ENCODE peak calls at places on chromosomes 4 and X, in eight cellular contexts. One of them, this sample, is unnamed.

GRCh38 chrX:140799216-140799615 is 89.7 kb downstream of the LINC00632 start:
- DNase-seq in IMR-90: no peak
- DNase-seq in stomach: no peak
- DNase-seq in prostate gland: no peak
- DNase-seq in uterus: no peak
- DNase-seq in spleen: no peak
- DNase-seq in GM12891: no peak
- DNase-seq in transverse colon: no peak
- DNase-seq in this sample: no peak

GRCh38 chr4:38411092-38411491 is 252.9 kb upstream of the KLF3 start:
- DNase-seq in transverse colon: peak; percentile 21
- DNase-seq in GM12891: peak; percentile 5
- DNase-seq in uterus: no peak
- DNase-seq in IMR-90: no peak
- DNase-seq in spleen: no peak
- DNase-seq in stomach: no peak
- DNase-seq in prostate gland: no peak
- DNase-seq in this sample: no peak

GRCh38 chrX:1358793-1359476 is 22.4 kb downstream of the IL3RA start:
- DNase-seq in prostate gland: no peak
- DNase-seq in transverse colon: no peak
- DNase-seq in spleen: peak; percentile 5
- DNase-seq in stomach: no peak
- DNase-seq in GM12891: no peak
- DNase-seq in IMR-90: no peak
- DNase-seq in uterus: no peak
- DNase-seq in this sample: no peak

GRCh38 chrX:11759461-11760311 is 1.6 kb downstream of the MSL3 start:
- DNase-seq in stomach: peak; percentile 82
- DNase-seq in spleen: no peak
- DNase-seq in GM12891: peak; percentile 23
- DNase-seq in uterus: peak; percentile 89
- DNase-seq in IMR-90: peak; percentile 90
- DNase-seq in transverse colon: peak; percentile 84
- DNase-seq in prostate gland: peak; percentile 86
- DNase-seq in this sample: peak; percentile 89

GRCh38 chrX:41913476-41913875 is 9.9 kb downstream of the CASK start:
- DNase-seq in stomach: no peak
- DNase-seq in GM12891: no peak
- DNase-seq in prostate gland: no peak
- DNase-seq in spleen: no peak
- DNase-seq in IMR-90: peak; percentile 34
- DNase-seq in uterus: no peak
- DNase-seq in transverse colon: no peak
- DNase-seq in this sample: no peak

GRCh38 chr4:37482236-37482635 is 203.9 kb downstream of the RELL1 start:
- DNase-seq in uterus: no peak
- DNase-seq in prostate gland: no peak
- DNase-seq in spleen: no peak
- DNase-seq in stomach: no peak
- DNase-seq in GM12891: no peak
- DNase-seq in transverse colon: no peak
- DNase-seq in IMR-90: no peak
- DNase-seq in this sample: no peak

GRCh38 chrX:100695991-100696390 is 35.9 kb downstream of the SYTL4 start:
- DNase-seq in IMR-90: peak; percentile 43
- DNase-seq in spleen: no peak
- DNase-seq in transverse colon: no peak
- DNase-seq in stomach: no peak
- DNase-seq in GM12891: no peak
- DNase-seq in prostate gland: no peak
- DNase-seq in uterus: no peak
- DNase-seq in this sample: no peak

GRCh38 chr4:98653890-98654867 is 4.2 kb downstream of the TSPAN5 start:
- DNase-seq in transverse colon: no peak
- DNase-seq in IMR-90: peak; percentile 98
- DNase-seq in GM12891: no peak
- DNase-seq in prostate gland: no peak
- DNase-seq in spleen: no peak
- DNase-seq in uterus: peak; percentile 40
- DNase-seq in stomach: no peak
- DNase-seq in this sample: no peak

GRCh38 chr4:20464381-20464780 is 212.7 kb downstream of the SLIT2 start:
- DNase-seq in uterus: no peak
- DNase-seq in IMR-90: peak; percentile 77
- DNase-seq in transverse colon: no peak
- DNase-seq in stomach: no peak
- DNase-seq in prostate gland: no peak
- DNase-seq in GM12891: no peak
- DNase-seq in spleen: no peak
- DNase-seq in this sample: no peak

GRCh38 chr4:138869165-138869564 is 146.4 kb upstream of the NOCT start:
- DNase-seq in spleen: no peak
- DNase-seq in IMR-90: peak; percentile 67
- DNase-seq in transverse colon: no peak
- DNase-seq in prostate gland: no peak
- DNase-seq in GM12891: no peak
- DNase-seq in uterus: no peak
- DNase-seq in stomach: no peak
- DNase-seq in this sample: no peak

GRCh38 chr4:6854098-6854744 is 55.4 kb upstream of the TBC1D14 start:
- DNase-seq in prostate gland: no peak
- DNase-seq in transverse colon: no peak
- DNase-seq in spleen: no peak
- DNase-seq in uterus: no peak
- DNase-seq in IMR-90: no peak
- DNase-seq in GM12891: no peak
- DNase-seq in stomach: no peak
- DNase-seq in this sample: no peak

GRCh38 chr4:23788460-23788859 is 101.4 kb downstream of the PPARGC1A start:
- DNase-seq in stomach: peak; percentile 34
- DNase-seq in transverse colon: no peak
- DNase-seq in spleen: no peak
- DNase-seq in IMR-90: peak; percentile 26
- DNase-seq in GM12891: no peak
- DNase-seq in uterus: no peak
- DNase-seq in prostate gland: no peak
- DNase-seq in this sample: no peak

GRCh38 chr4:187027231-187027760 is 303.6 kb upstream of the FAT1 start:
- DNase-seq in prostate gland: peak; percentile 9
- DNase-seq in IMR-90: peak; percentile 47
- DNase-seq in spleen: no peak
- DNase-seq in transverse colon: no peak
- DNase-seq in GM12891: no peak
- DNase-seq in uterus: no peak
- DNase-seq in stomach: no peak
- DNase-seq in this sample: no peak

GRCh38 chr4:169945636-169946035 is 80.6 kb downstream of the MFAP3L start:
- DNase-seq in transverse colon: no peak
- DNase-seq in spleen: no peak
- DNase-seq in stomach: no peak
- DNase-seq in uterus: no peak
- DNase-seq in IMR-90: no peak
- DNase-seq in GM12891: no peak
- DNase-seq in prostate gland: no peak
- DNase-seq in this sample: no peak

GRCh38 chr4:168811207-168811606 is 198.8 kb downstream of the CBR4 start:
- DNase-seq in uterus: no peak
- DNase-seq in transverse colon: no peak
- DNase-seq in IMR-90: no peak
- DNase-seq in GM12891: no peak
- DNase-seq in stomach: peak; percentile 37
- DNase-seq in spleen: no peak
- DNase-seq in prostate gland: peak; percentile 70
- DNase-seq in this sample: no peak

GRCh38 chr4:56276547-56276946 is 110.7 kb downstream of the AASDH start:
- DNase-seq in uterus: no peak
- DNase-seq in transverse colon: no peak
- DNase-seq in stomach: no peak
- DNase-seq in spleen: no peak
- DNase-seq in prostate gland: no peak
- DNase-seq in IMR-90: peak; percentile 19
- DNase-seq in GM12891: no peak
- DNase-seq in this sample: no peak

GRCh38 chr4:107970063-107970798 is 19.5 kb upstream of the HADH start:
- DNase-seq in prostate gland: no peak
- DNase-seq in IMR-90: no peak
- DNase-seq in GM12891: no peak
- DNase-seq in spleen: no peak
- DNase-seq in transverse colon: no peak
- DNase-seq in uterus: no peak
- DNase-seq in stomach: no peak
- DNase-seq in this sample: no peak

GRCh38 chr4:77229433-77229832 is 72.4 kb downstream of the CCNG2 start:
- DNase-seq in transverse colon: no peak
- DNase-seq in IMR-90: no peak
- DNase-seq in GM12891: no peak
- DNase-seq in uterus: no peak
- DNase-seq in prostate gland: no peak
- DNase-seq in stomach: no peak
- DNase-seq in spleen: no peak
- DNase-seq in this sample: no peak

GRCh38 chrX:10949541-10949940 is 161.6 kb upstream of the HCCS start:
- DNase-seq in GM12891: no peak
- DNase-seq in stomach: no peak
- DNase-seq in prostate gland: no peak
- DNase-seq in transverse colon: no peak
- DNase-seq in spleen: no peak
- DNase-seq in uterus: no peak
- DNase-seq in IMR-90: no peak
- DNase-seq in this sample: no peak

GRCh38 chr4:147994076-147994475 is 262.2 kb downstream of the ARHGAP10 start:
- DNase-seq in IMR-90: peak; percentile 47
- DNase-seq in GM12891: no peak
- DNase-seq in spleen: no peak
- DNase-seq in prostate gland: no peak
- DNase-seq in uterus: no peak
- DNase-seq in transverse colon: no peak
- DNase-seq in stomach: no peak
- DNase-seq in this sample: no peak

GRCh38 chr4:185142911-185143595 is at the start of gene SLC25A4:
- DNase-seq in uterus: peak; percentile 74
- DNase-seq in spleen: peak; percentile 95
- DNase-seq in stomach: peak; percentile 91
- DNase-seq in IMR-90: peak; percentile 62
- DNase-seq in GM12891: peak; percentile 89
- DNase-seq in prostate gland: peak; percentile 83
- DNase-seq in transverse colon: peak; percentile 89
- DNase-seq in this sample: peak; percentile 86

GRCh38 chr4:80266267-80266901 is at the start of gene FGF5:
- DNase-seq in spleen: peak; percentile 78
- DNase-seq in prostate gland: peak; percentile 12
- DNase-seq in stomach: no peak
- DNase-seq in GM12891: no peak
- DNase-seq in uterus: peak; percentile 46
- DNase-seq in IMR-90: peak; percentile 94
- DNase-seq in transverse colon: peak; percentile 36
- DNase-seq in this sample: peak; percentile 12
- TF ChIP-seq POLR2A in spleen: no peak
- TF ChIP-seq POLR2A in prostate gland: no peak
- TF ChIP-seq POLR2A in stomach: no peak
- TF ChIP-seq POLR2A in GM12891: no peak
- TF ChIP-seq POLR2A in uterus: no peak
- TF ChIP-seq POLR2A in IMR-90: peak; percentile 93
- TF ChIP-seq POLR2A in transverse colon: no peak
- TF ChIP-seq POLR2A in this sample: no peak

GRCh38 chr4:3384391-3384770 is 57.4 kb upstream of the HGFAC start:
- DNase-seq in spleen: no peak
- DNase-seq in GM12891: no peak
- DNase-seq in prostate gland: no peak
- DNase-seq in stomach: no peak
- DNase-seq in uterus: no peak
- DNase-seq in transverse colon: no peak
- DNase-seq in IMR-90: no peak
- DNase-seq in this sample: no peak

GRCh38 chr4:3385719-3386440 is 55.9 kb upstream of the HGFAC start:
- DNase-seq in spleen: peak; percentile 76
- DNase-seq in transverse colon: no peak
- DNase-seq in GM12891: no peak
- DNase-seq in stomach: no peak
- DNase-seq in IMR-90: no peak
- DNase-seq in uterus: no peak
- DNase-seq in prostate gland: peak; percentile 77
- DNase-seq in this sample: no peak

GRCh38 chr4:3386486-3386885 is 55.3 kb upstream of the HGFAC start:
- DNase-seq in transverse colon: no peak
- DNase-seq in prostate gland: peak; percentile 60
- DNase-seq in uterus: no peak
- DNase-seq in stomach: no peak
- DNase-seq in spleen: no peak
- DNase-seq in IMR-90: no peak
- DNase-seq in GM12891: no peak
- DNase-seq in this sample: no peak

GRCh38 chr4:3387154-3387942 is 54.4 kb upstream of the HGFAC start:
- DNase-seq in prostate gland: no peak
- DNase-seq in uterus: no peak
- DNase-seq in spleen: peak; percentile 69
- DNase-seq in transverse colon: no peak
- DNase-seq in IMR-90: no peak
- DNase-seq in stomach: no peak
- DNase-seq in GM12891: no peak
- DNase-seq in this sample: no peak

GRCh38 chr4:3384771-3385701 is 56.7 kb upstream of the HGFAC start:
- DNase-seq in IMR-90: no peak
- DNase-seq in spleen: peak; percentile 87
- DNase-seq in uterus: no peak
- DNase-seq in GM12891: no peak
- DNase-seq in transverse colon: peak; percentile 41
- DNase-seq in prostate gland: peak; percentile 87
- DNase-seq in stomach: no peak
- DNase-seq in this sample: no peak
- TF ChIP-seq POLR2A in IMR-90: no peak
- TF ChIP-seq POLR2A in spleen: no peak
- TF ChIP-seq POLR2A in uterus: no peak
- TF ChIP-seq POLR2A in GM12891: no peak
- TF ChIP-seq POLR2A in transverse colon: peak; percentile 49
- TF ChIP-seq POLR2A in prostate gland: peak; percentile 68
- TF ChIP-seq POLR2A in stomach: no peak
- TF ChIP-seq POLR2A in this sample: no peak

GRCh38 chrX:47228550-47229270 is 4.1 kb upstream of the USP11 start:
- DNase-seq in prostate gland: no peak
- DNase-seq in uterus: no peak
- DNase-seq in IMR-90: no peak
- DNase-seq in transverse colon: no peak
- DNase-seq in spleen: peak; percentile 70
- DNase-seq in stomach: no peak
- DNase-seq in GM12891: no peak
- DNase-seq in this sample: no peak
- TF ChIP-seq POLR2A in prostate gland: no peak
- TF ChIP-seq POLR2A in uterus: no peak
- TF ChIP-seq POLR2A in IMR-90: no peak
- TF ChIP-seq POLR2A in transverse colon: no peak
- TF ChIP-seq POLR2A in spleen: no peak
- TF ChIP-seq POLR2A in stomach: no peak
- TF ChIP-seq POLR2A in GM12891: no peak
- TF ChIP-seq POLR2A in this sample: no peak

GRCh38 chr4:188532751-188533150 is 393.5 kb downstream of the TRIML1 start:
- DNase-seq in prostate gland: no peak
- DNase-seq in uterus: no peak
- DNase-seq in stomach: no peak
- DNase-seq in IMR-90: no peak
- DNase-seq in spleen: no peak
- DNase-seq in GM12891: no peak
- DNase-seq in transverse colon: no peak
- DNase-seq in this sample: no peak

GRCh38 chr4:188534297-188534696 is 395.1 kb downstream of the TRIML1 start:
- DNase-seq in prostate gland: no peak
- DNase-seq in IMR-90: no peak
- DNase-seq in GM12891: no peak
- DNase-seq in uterus: no peak
- DNase-seq in stomach: no peak
- DNase-seq in transverse colon: no peak
- DNase-seq in spleen: no peak
- DNase-seq in this sample: no peak

GRCh38 chr4:188534917-188535316 is 395.7 kb downstream of the TRIML1 start:
- DNase-seq in uterus: no peak
- DNase-seq in stomach: no peak
- DNase-seq in transverse colon: no peak
- DNase-seq in GM12891: no peak
- DNase-seq in IMR-90: no peak
- DNase-seq in spleen: no peak
- DNase-seq in prostate gland: no peak
- DNase-seq in this sample: no peak
- TF ChIP-seq POLR2A in uterus: no peak
- TF ChIP-seq POLR2A in stomach: no peak
- TF ChIP-seq POLR2A in transverse colon: no peak
- TF ChIP-seq POLR2A in GM12891: no peak
- TF ChIP-seq POLR2A in IMR-90: no peak
- TF ChIP-seq POLR2A in spleen: no peak
- TF ChIP-seq POLR2A in prostate gland: no peak
- TF ChIP-seq POLR2A in this sample: no peak

This sample was measured in erythroblast.